ENCODE peak calls at places on chromosomes 13 and 19, in five cellular contexts. B, G, N, I and H are unnamed samples.

GRCh38 chr13:61880576-61881283 is 465.1 kb upstream of the PCDH20 start:
- DNase-seq in G (no peak), N (no peak), B (no peak), I (no peak), H (peak; percentile 1)

GRCh38 chr13:42384265-42384664 is 112.3 kb downstream of the AKAP11 start:
- DNase-seq in B (no peak), I (no peak), N (no peak), G (no peak), H (no peak)

GRCh38 chr19:29326849-29327840 is 114.2 kb upstream of the UQCRFS1 start:
- DNase-seq in N (no peak), B (no peak), G (no peak), I (peak; percentile 28), H (no peak)

GRCh38 chr19:39543477-39543857 is 3.5 kb upstream of the EID2 start:
- DNase-seq in I (no peak), B (no peak), G (no peak), N (no peak), H (no peak)

GRCh38 chr19:10419646-10420443 is 493 bp upstream of the PDE4A start:
- DNase-seq in B (no peak), G (no peak), N (peak; percentile 62), I (no peak), H (no peak)

GRCh38 chr19:30158893-30159245 is 213.3 kb upstream of the ZNF536 start:
- DNase-seq in I (no peak), B (no peak), G (no peak), N (no peak), H (no peak)

GRCh38 chr19:50793558-50794065 is 3.4 kb downstream of the ACP4 start:
- DNase-seq in G (no peak), B (no peak), N (no peak), I (no peak), H (no peak)

GRCh38 chr19:13707901-13708300 is 56.4 kb upstream of the MRI1 start:
- DNase-seq in N (no peak), B (no peak), I (no peak), G (no peak), H (no peak)

GRCh38 chr19:58429745-58430144 is 10.2 kb downstream of the ZNF132 start:
- DNase-seq in B (no peak), G (no peak), N (no peak), I (no peak), H (no peak)

GRCh38 chr13:29713841-29714240 is 118.4 kb upstream of the SLC7A1 start:
- DNase-seq in N (no peak), I (no peak), G (no peak), B (no peak), H (peak; percentile 36)

GRCh38 chr13:42477588-42478190 is 96.3 kb upstream of the TNFSF11 start:
- DNase-seq in G (no peak), I (no peak), N (no peak), B (no peak), H (no peak)

GRCh38 chr13:34176636-34177035 is 358.7 kb downstream of the RFC3 start:
- DNase-seq in N (no peak), B (no peak), G (no peak), I (no peak), H (no peak)

GRCh38 chr19:46975918-46976782 is 43.5 kb upstream of the NPAS1 start:
- DNase-seq in N (peak; percentile 82), B (peak; percentile 96), I (peak; percentile 98), G (no peak), H (no peak)

GRCh38 chr19:16404396-16404795 is 67.4 kb downstream of the EPS15L1 start:
- DNase-seq in N (no peak), G (no peak), B (no peak), I (no peak), H (no peak)

GRCh38 chr19:58382997-58383603 is 2.3 kb upstream of the ZNF837 start:
- DNase-seq in I (no peak), N (no peak), G (no peak), B (no peak), H (no peak)

GRCh38 chr13:30796833-30797601 is 61.7 kb downstream of the ALOX5AP start:
- DNase-seq in G (no peak), I (no peak), N (no peak), B (no peak), H (no peak)

GRCh38 chr19:35755550-35756371 is 1.1 kb downstream of the HSPB6 start:
- DNase-seq in G (peak; percentile 38), B (no peak), N (no peak), I (peak; percentile 94), H (no peak)

GRCh38 chr19:33302175-33302973 is at the start of gene CEBPA:
- DNase-seq in I (no peak), B (peak; percentile 37), G (peak; percentile 47), N (peak; percentile 75), H (peak; percentile 70)

GRCh38 chr13:89900104-89900760 is 1447.3 kb upstream of the MIR17HG start:
- DNase-seq in G (no peak), N (no peak), B (no peak), I (no peak), H (no peak)

GRCh38 chr13:22287343-22287922 is 616.6 kb downstream of the FGF9 start:
- DNase-seq in N (no peak), I (no peak), B (no peak), G (no peak), H (no peak)

GRCh38 chr13:37475966-37476365 is 122.6 kb downstream of the POSTN start:
- DNase-seq in N (no peak), B (no peak), G (no peak), I (no peak), H (no peak)

GRCh38 chr13:69720278-69720983 is 387.2 kb upstream of the ATXN8OS start:
- DNase-seq in B (no peak), I (no peak), G (no peak), N (no peak), H (no peak)

GRCh38 chr13:97621025-97621424 is 187.1 kb downstream of the RAP2A start:
- DNase-seq in B (no peak), G (no peak), N (no peak), I (no peak), H (no peak)

GRCh38 chr13:113759525-113760137 is 605 bp downstream of the TMEM255B start:
- DNase-seq in B (peak; percentile 1), G (no peak), I (no peak), N (no peak), H (no peak)

GRCh38 chr19:5903054-5903501 is 512 bp downstream of the NDUFA11 start:
- DNase-seq in B (no peak), N (no peak), I (no peak), G (no peak), H (no peak)

GRCh38 chr13:30907167-30907761 is 1.2 kb downstream of the MEDAG start:
- DNase-seq in N (no peak), G (no peak), B (no peak), I (no peak), H (no peak)

GRCh38 chr19:24159707-24160106 is 72.7 kb downstream of the ZNF254 start:
- DNase-seq in I (no peak), B (no peak), G (no peak), N (no peak), H (no peak)

GRCh38 chr13:91167706-91168459 is 179.6 kb upstream of the MIR17HG start:
- DNase-seq in I (no peak), B (no peak), G (no peak), N (no peak), H (no peak)

GRCh38 chr13:104949840-104950805 is 1585.3 kb downstream of the EFNB2 start:
- DNase-seq in B (no peak), N (no peak), I (no peak), G (no peak), H (no peak)

GRCh38 chr19:2461751-2462634 is 5.2 kb upstream of the LMNB2 start:
- DNase-seq in N (no peak), B (no peak), G (peak; percentile 50), I (no peak), H (peak; percentile 69)

GRCh38 chr13:69857188-69857821 is 250.3 kb upstream of the ATXN8OS start:
- DNase-seq in B (no peak), G (no peak), I (no peak), N (no peak), H (no peak)

GRCh38 chr19:943551-944170 is 17.8 kb downstream of the ARID3A start:
- DNase-seq in N (no peak), G (no peak), B (no peak), I (no peak), H (no peak)

GRCh38 chr13:26771796-26772195 is 11.2 kb upstream of the GPR12 start:
- DNase-seq in B (no peak), N (no peak), I (no peak), G (no peak), H (no peak)

GRCh38 chr19:30316560-30317106 is 55.6 kb upstream of the ZNF536 start:
- DNase-seq in N (no peak), I (no peak), G (no peak), B (no peak), H (no peak)

GRCh38 chr19:15210323-15210774 is 9.6 kb upstream of the NOTCH3 start:
- DNase-seq in I (peak; percentile 79), G (no peak), N (no peak), B (no peak), H (no peak)

GRCh38 chr19:30393046-30393445 is 20.9 kb downstream of the ZNF536 start:
- DNase-seq in N (no peak), G (no peak), B (no peak), I (no peak), H (no peak)

GRCh38 chr19:47230122-47230920 is 678 bp downstream of the BBC3 start:
- DNase-seq in B (no peak), G (peak; percentile 74), N (no peak), I (no peak), H (peak; percentile 79)

GRCh38 chr13:96575423-96576320 is 418.6 kb downstream of the OXGR1 start:
- DNase-seq in B (no peak), G (no peak), N (peak; percentile 50), I (peak; percentile 80), H (no peak)

GRCh38 chr13:37375071-37375470 is 223.5 kb downstream of the POSTN start:
- DNase-seq in B (no peak), N (no peak), G (no peak), I (no peak), H (no peak)

GRCh38 chr13:46489586-46490023 is 63.4 kb upstream of the LRCH1 start:
- DNase-seq in G (no peak), N (no peak), B (peak; percentile 67), I (peak; percentile 64), H (no peak)